ENCODE peak calls at places on chromosome 9, in four cellular contexts. D is Calu3, U is NCI-H1092, M is Right ventricle myocardium inferior. Q is an unnamed sample.

GRCh38 chr9:23492126-23493002 is 333.7 kb downstream of the ELAVL2 start:
- DNase-seq in M (no peak), U (peak), D (peak), Q (peak)

GRCh38 chr9:133825555-133826198 is 87.5 kb upstream of the SARDH start:
- DNase-seq in U (no peak), M (no peak), D (no peak), Q (no peak)

GRCh38 chr9:121399883-121400607 is 30.0 kb upstream of the STOM start:
- DNase-seq in M (no peak), U (peak), D (peak), Q (peak)

GRCh38 chr9:34430843-34431437 is 27.4 kb downstream of the FAM219A start:
- DNase-seq in M (peak), D (peak), U (peak), Q (peak)

GRCh38 chr9:137448569-137448962 is 7.4 kb upstream of the ENTPD8 start:
- DNase-seq in U (no peak), M (no peak), D (no peak), Q (no peak)

GRCh38 chr9:14573319-14573718 is 119.9 kb downstream of the ZDHHC21 start:
- DNase-seq in M (no peak), U (no peak), D (no peak), Q (no peak)

GRCh38 chr9:98175013-98175679 is 17.3 kb downstream of the CORO2A start:
- DNase-seq in U (no peak), M (no peak), D (no peak), Q (no peak)

GRCh38 chr9:73742412-73742811 is 590.7 kb downstream of the ANXA1 start:
- DNase-seq in U (no peak), M (no peak), D (no peak), Q (no peak)

GRCh38 chr9:116471093-116471906 is 215.8 kb upstream of the TRIM32 start:
- DNase-seq in D (no peak), M (no peak), U (no peak), Q (peak)

GRCh38 chr9:32550046-32550608 is 2.0 kb upstream of the SMIM27 start:
- DNase-seq in D (no peak), U (no peak), M (no peak), Q (no peak)

GRCh38 chr9:121288874-121289553 is 21.1 kb downstream of the GSN start:
- DNase-seq in M (peak), D (peak), U (no peak), Q (no peak)

GRCh38 chr9:37873955-37874354 is 30.0 kb downstream of the SLC25A51 start:
- DNase-seq in D (no peak), M (no peak), U (no peak), Q (no peak)

GRCh38 chr9:120438111-120438510 is 141.9 kb downstream of the CDK5RAP2 start:
- DNase-seq in U (no peak), D (no peak), M (no peak), Q (no peak)

GRCh38 chr9:86175223-86175622 is 75.9 kb upstream of the GOLM1 start:
- DNase-seq in U (peak), M (no peak), D (no peak), Q (peak)

GRCh38 chr9:128523199-128523925 is 18.8 kb downstream of the GLE1 start:
- DNase-seq in M (no peak), D (no peak), U (peak), Q (peak)

GRCh38 chr9:127402401-127403090 is 5.6 kb downstream of the SLC2A8 start:
- DNase-seq in U (no peak), D (no peak), M (no peak), Q (no peak)

GRCh38 chr9:22064957-22065356 is 55.9 kb upstream of the CDKN2B start:
- DNase-seq in U (no peak), D (no peak), M (no peak), Q (no peak)

GRCh38 chr9:114908104-114908621 is 22.2 kb downstream of the TNFSF8 start:
- DNase-seq in D (peak), U (peak), M (no peak), Q (peak)

GRCh38 chr9:93648836-93649235 is 72.5 kb downstream of the PHF2 start:
- DNase-seq in D (no peak), M (no peak), U (no peak), Q (no peak)

Q was measured in NCI-H2081.